ENCODE peak calls at places on chromosome 17, in four cellular contexts. Y is CD8-positive, alpha-beta memory T cell; V is upper lobe of right lung; S is HepG2. Q is an unnamed sample. For H3K4me1, the result is how much of the 10 kb centered on the place peaks cover.

GRCh38 chr17:4266550-4266949 is 2.8 kb upstream of the ANKFY1 start:
- DNase-seq in S (no peak), Y (no peak), V (no peak), Q (no peak)

GRCh38 chr17:19333132-19333440 is 29.4 kb downstream of the B9D1 start:
- DNase-seq in Y (no peak), S (no peak), V (peak), Q (no peak)

GRCh38 chr17:6780886-6781285 is 4.9 kb downstream of the FBXO39 start:
- DNase-seq in V (no peak), S (no peak), Y (no peak), Q (no peak)

GRCh38 chr17:77409282-77410161 is 268.8 kb downstream of the SEC14L1 start:
- DNase-seq in V (peak), Y (no peak), S (no peak), Q (no peak)

GRCh38 chr17:13735444-13735843 is 133.7 kb upstream of the HS3ST3A1 start:
- DNase-seq in S (no peak), V (no peak), Y (no peak), Q (no peak)

GRCh38 chr17:57457188-57457587 is 200.9 kb downstream of the MSI2 start:
- DNase-seq in V (no peak), Y (no peak), S (no peak), Q (no peak)

GRCh38 chr17:64009571-64010402 is 10.6 kb downstream of the ICAM2 start:
- DNase-seq in S (no peak), Y (no peak), V (no peak), Q (no peak)

GRCh38 chr17:77363821-77364361 is 223.1 kb downstream of the SEC14L1 start:
- DNase-seq in V (peak), S (peak), Y (no peak), Q (no peak)

GRCh38 chr17:8375738-8376259 is 705 bp downstream of the KRABD2 start:
- DNase-seq in Y (no peak), S (no peak), V (no peak), Q (peak)

GRCh38 chr17:35788504-35788998 is 6.9 kb downstream of the MMP28 start:
- DNase-seq in V (no peak), S (no peak), Y (no peak), Q (peak)

GRCh38 chr17:78133971-78134898 is 3.7 kb downstream of the TMC8 start:
- DNase-seq in S (peak), V (peak), Y (peak), Q (peak)

GRCh38 chr17:58982626-58983025 is 124.1 kb downstream of the TRIM37 start:
- DNase-seq in Y (no peak), S (no peak), V (no peak), Q (no peak)
- H3K4me1 ChIP-seq in Y (under half), S (under half), V (under half), Q (under half)

GRCh38 chr17:41360291-41360995 is 9.2 kb downstream of the KRT33B start:
- DNase-seq in V (no peak), S (no peak), Y (no peak), Q (no peak)
- H3K27ac ChIP-seq in V (no peak), S (no peak), Y (no peak), Q (no peak)

GRCh38 chr17:30405161-30405560 is 26.4 kb downstream of the CPD start:
- DNase-seq in Y (no peak), S (peak), V (no peak), Q (no peak)
- H3K4me3 ChIP-seq in Y (no peak), S (no peak), V (no peak), Q (no peak)

GRCh38 chr17:61397086-61397842 is 2.4 kb upstream of the TBX2 start:
- DNase-seq in Y (no peak), V (peak), S (no peak), Q (no peak)
- H3K4me1 ChIP-seq in Y (under half), V (under half), S (half or more), Q (under half)

DNA sequence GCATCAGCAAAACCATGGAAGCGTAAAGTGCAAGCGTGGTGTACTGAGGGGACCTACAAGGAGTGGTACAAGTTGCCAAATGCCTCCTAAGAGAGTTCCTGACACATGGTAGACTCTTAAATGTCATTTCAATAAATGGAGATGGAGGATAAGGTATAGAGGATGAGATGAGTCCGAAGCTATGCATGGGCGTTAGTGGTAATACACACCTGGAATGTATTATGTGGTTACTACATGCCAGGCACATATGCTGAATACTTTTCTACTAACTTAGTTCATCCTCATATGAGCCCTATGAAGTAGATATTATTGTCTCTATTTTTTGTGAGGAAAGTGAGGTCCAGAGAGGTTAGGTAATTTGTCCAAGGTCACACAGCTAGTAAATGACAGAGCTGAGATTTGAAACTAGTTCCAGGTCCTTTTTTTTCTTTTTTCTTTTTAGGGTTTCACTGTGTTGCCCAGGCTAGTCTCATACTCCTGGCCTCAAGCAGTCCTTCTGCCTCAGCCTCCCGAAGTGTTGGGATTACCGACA is 15.5 kb downstream of the YPEL2 start:
- DNase-seq in S (no peak), Y (no peak), V (no peak), Q (no peak)
- H3K27ac ChIP-seq in S (no peak), Y (no peak), V (no peak), Q (no peak)